ENCODE peak calls at places on chromosome 2, in five cellular contexts. One of them, this sample, is unnamed.
A peak's percentile ranks its signal among the peaks of the same experiment; 100 is the strongest.

GRCh38 chr2:99153921-99154604 is 679 bp downstream of the TSGA10 start:
- DNase-seq in aorta: peak; percentile 72
- DNase-seq in PC-3: peak; percentile 18
- DNase-seq in adrenal gland: peak; percentile 15
- DNase-seq in tibial artery: no peak
- DNase-seq in this sample: no peak

GRCh38 chr2:62814132-62814531 is 108.6 kb downstream of the EHBP1 start:
- DNase-seq in aorta: no peak
- DNase-seq in adrenal gland: peak; percentile 45
- DNase-seq in tibial artery: no peak
- DNase-seq in PC-3: no peak
- DNase-seq in this sample: no peak

GRCh38 chr2:234500394-234501006 is 3.6 kb upstream of the ARL4C start:
- DNase-seq in PC-3: peak; percentile 66
- DNase-seq in adrenal gland: peak; percentile 45
- DNase-seq in tibial artery: peak; percentile 43
- DNase-seq in aorta: no peak
- DNase-seq in this sample: peak; percentile 54

GRCh38 chr2:16652296-16653082 is 13.1 kb downstream of the CYRIA start:
- DNase-seq in aorta: no peak
- DNase-seq in tibial artery: no peak
- DNase-seq in PC-3: no peak
- DNase-seq in adrenal gland: no peak
- DNase-seq in this sample: peak; percentile 85

GRCh38 chr2:161625314-161625919 is 1.2 kb downstream of the SLC4A10 start:
- DNase-seq in PC-3: no peak
- DNase-seq in tibial artery: no peak
- DNase-seq in aorta: peak; percentile 35
- DNase-seq in adrenal gland: no peak
- DNase-seq in this sample: no peak

GRCh38 chr2:154762638-154763037 is 64.1 kb downstream of the KCNJ3 start:
- DNase-seq in PC-3: no peak
- DNase-seq in tibial artery: no peak
- DNase-seq in aorta: no peak
- DNase-seq in adrenal gland: no peak
- DNase-seq in this sample: no peak

GRCh38 chr2:119249855-119250775 is 26.5 kb downstream of the STEAP3 start:
- DNase-seq in PC-3: no peak
- DNase-seq in aorta: peak; percentile 61
- DNase-seq in tibial artery: no peak
- DNase-seq in adrenal gland: no peak
- DNase-seq in this sample: no peak

GRCh38 chr2:188701836-188702235 is 272.3 kb upstream of the COL3A1 start:
- DNase-seq in tibial artery: no peak
- DNase-seq in adrenal gland: no peak
- DNase-seq in PC-3: peak; percentile 42
- DNase-seq in aorta: no peak
- DNase-seq in this sample: no peak

GRCh38 chr2:38601463-38602135 is 1.1 kb downstream of the HNRNPLL start:
- DNase-seq in PC-3: peak; percentile 45
- DNase-seq in adrenal gland: no peak
- DNase-seq in tibial artery: no peak
- DNase-seq in aorta: no peak
- DNase-seq in this sample: no peak

GRCh38 chr2:8888963-8889362 is 51.5 kb upstream of the KIDINS220 start:
- DNase-seq in aorta: no peak
- DNase-seq in adrenal gland: no peak
- DNase-seq in PC-3: no peak
- DNase-seq in tibial artery: no peak
- DNase-seq in this sample: no peak

GRCh38 chr2:8892149-8892548 is 54.7 kb upstream of the KIDINS220 start:
- DNase-seq in PC-3: no peak
- DNase-seq in aorta: no peak
- DNase-seq in tibial artery: no peak
- DNase-seq in adrenal gland: no peak
- DNase-seq in this sample: no peak

GRCh38 chr2:8893474-8893873 is 56.1 kb upstream of the KIDINS220 start:
- DNase-seq in tibial artery: no peak
- DNase-seq in adrenal gland: no peak
- DNase-seq in aorta: no peak
- DNase-seq in PC-3: no peak
- DNase-seq in this sample: no peak

GRCh38 chr2:8889978-8890377 is 52.6 kb upstream of the KIDINS220 start:
- DNase-seq in adrenal gland: no peak
- DNase-seq in aorta: no peak
- DNase-seq in PC-3: peak; percentile 33
- DNase-seq in tibial artery: no peak
- DNase-seq in this sample: no peak

GRCh38 chr2:8893978-8894820 is 56.8 kb upstream of the KIDINS220 start:
- DNase-seq in aorta: no peak
- DNase-seq in adrenal gland: no peak
- DNase-seq in PC-3: no peak
- DNase-seq in tibial artery: no peak
- DNase-seq in this sample: no peak
- H3K27ac ChIP-seq in aorta: no peak overlapping the region
- H3K27ac ChIP-seq in adrenal gland: no peak overlapping the region
- H3K27ac ChIP-seq in PC-3: no peak overlapping the region
- H3K27ac ChIP-seq in tibial artery: no peak overlapping the region
- H3K27ac ChIP-seq in this sample: no peak overlapping the region

GRCh38 chr2:220662415-220662814 is 909.7 kb downstream of the EPHA4 start:
- DNase-seq in tibial artery: no peak
- DNase-seq in PC-3: no peak
- DNase-seq in adrenal gland: no peak
- DNase-seq in aorta: no peak
- DNase-seq in this sample: no peak
- H3K4me3 ChIP-seq in tibial artery: no peak overlapping the region
- H3K4me3 ChIP-seq in PC-3: no peak overlapping the region
- H3K4me3 ChIP-seq in adrenal gland: no peak overlapping the region
- H3K4me3 ChIP-seq in aorta: no peak overlapping the region
- H3K4me3 ChIP-seq in this sample: no peak overlapping the region

DNA sequence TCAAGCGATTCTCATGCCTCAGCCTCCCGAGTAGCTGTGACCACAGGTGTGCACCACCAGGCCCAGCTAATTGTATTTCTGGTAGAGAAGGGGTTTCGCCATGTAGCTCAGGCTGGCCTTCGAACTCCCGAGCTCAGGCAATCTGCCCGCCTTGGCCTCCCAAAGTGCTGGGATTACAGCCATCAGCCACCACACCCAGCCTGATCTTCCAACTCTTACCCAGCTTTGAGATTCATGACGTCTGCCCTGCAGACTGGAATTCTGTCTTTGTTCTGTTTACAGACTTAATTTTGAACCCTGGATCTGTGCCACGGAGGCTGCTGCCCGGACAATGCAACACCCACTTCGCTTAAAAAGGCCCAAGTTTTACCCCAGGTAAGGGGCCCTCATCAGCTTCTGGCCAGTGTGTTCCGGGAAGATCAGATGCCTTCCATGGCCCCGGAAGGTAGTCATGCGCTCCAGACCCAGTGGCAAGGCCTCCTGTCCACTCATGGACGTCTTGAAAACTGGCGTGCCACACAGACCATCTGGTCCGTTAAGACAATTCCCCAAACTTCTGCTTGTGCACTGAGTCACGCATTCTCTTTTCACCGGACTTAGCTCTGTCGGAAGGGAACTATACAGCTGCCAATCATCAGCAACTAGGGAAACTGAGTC is 5.5 kb downstream of the PXDN start:
- DNase-seq in tibial artery: no peak
- DNase-seq in aorta: peak; percentile 72
- DNase-seq in adrenal gland: no peak
- DNase-seq in PC-3: no peak
- DNase-seq in this sample: no peak
- H3K4me1 ChIP-seq in tibial artery: peaks cover 57% of the 10 kb centered on the region
- H3K4me1 ChIP-seq in aorta: no peaks in the 10 kb centered on the region
- H3K4me1 ChIP-seq in adrenal gland: no peaks in the 10 kb centered on the region
- H3K4me1 ChIP-seq in PC-3: peaks cover 61% of the 10 kb centered on the region
- H3K4me1 ChIP-seq in this sample: peaks cover 32% of the 10 kb centered on the region

GRCh38 chr2:219561179-219562048 is 9.9 kb downstream of the OBSL1 start:
- DNase-seq in PC-3: no peak
- DNase-seq in aorta: peak; percentile 58
- DNase-seq in adrenal gland: no peak
- DNase-seq in tibial artery: no peak
- DNase-seq in this sample: peak; percentile 86
- H3K27ac ChIP-seq in PC-3: no peak overlapping the region
- H3K27ac ChIP-seq in aorta: no peak overlapping the region
- H3K27ac ChIP-seq in adrenal gland: no peak overlapping the region
- H3K27ac ChIP-seq in tibial artery: no peak overlapping the region
- H3K27ac ChIP-seq in this sample: peak overlapping the region; percentile 85

GRCh38 chr2:179264238-179265081 is at the start of gene SESTD1:
- DNase-seq in aorta: peak; percentile 93
- DNase-seq in adrenal gland: peak; percentile 74
- DNase-seq in tibial artery: peak; percentile 60
- DNase-seq in PC-3: peak; percentile 46
- DNase-seq in this sample: peak; percentile 75
- H3K4me3 ChIP-seq in aorta: peak within 1 kb of the TSS; percentile 99
- H3K4me3 ChIP-seq in adrenal gland: peak within 1 kb of the TSS; percentile 95
- H3K4me3 ChIP-seq in tibial artery: peak within 1 kb of the TSS; percentile 64
- H3K4me3 ChIP-seq in PC-3: peak within 1 kb of the TSS; percentile 95
- H3K4me3 ChIP-seq in this sample: peak within 1 kb of the TSS; percentile 97

GRCh38 chr2:120761164-120761861 is 25.6 kb downstream of the GLI2 start:
- DNase-seq in PC-3: no peak
- DNase-seq in aorta: peak; percentile 61
- DNase-seq in tibial artery: peak; percentile 22
- DNase-seq in adrenal gland: peak; percentile 3
- DNase-seq in this sample: no peak
- H3K4me1 ChIP-seq in PC-3: no peaks in the 10 kb centered on the region
- H3K4me1 ChIP-seq in aorta: no peaks in the 10 kb centered on the region
- H3K4me1 ChIP-seq in tibial artery: peaks cover 70% of the 10 kb centered on the region
- H3K4me1 ChIP-seq in adrenal gland: no peaks in the 10 kb centered on the region
- H3K4me1 ChIP-seq in this sample: peaks cover 18% of the 10 kb centered on the region

DNA sequence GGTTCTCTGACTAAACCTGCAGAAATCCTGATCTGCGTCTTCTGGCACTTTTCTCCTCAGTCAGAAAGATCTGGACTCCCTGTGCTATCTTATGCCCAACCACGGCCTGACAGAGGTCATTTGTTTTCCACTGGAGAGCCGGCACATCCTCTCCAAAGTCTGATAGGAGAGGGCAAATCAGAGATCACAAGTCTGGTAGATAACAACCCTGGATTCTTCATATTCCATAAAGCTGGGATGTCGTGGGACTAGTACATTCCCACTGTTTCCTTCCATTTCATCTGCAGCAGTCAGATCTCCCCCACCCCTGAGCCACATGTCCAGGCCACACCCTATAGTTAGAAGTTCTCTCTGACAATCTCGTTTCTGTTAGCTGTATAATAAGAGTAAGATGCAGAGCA is 157.0 kb downstream of the MGAT5 start:
- DNase-seq in tibial artery: no peak
- DNase-seq in adrenal gland: peak; percentile 38
- DNase-seq in PC-3: no peak
- DNase-seq in aorta: no peak
- DNase-seq in this sample: no peak
- H3K27ac ChIP-seq in tibial artery: no peak overlapping the region
- H3K27ac ChIP-seq in adrenal gland: no peak overlapping the region
- H3K27ac ChIP-seq in PC-3: no peak overlapping the region
- H3K27ac ChIP-seq in aorta: no peak overlapping the region
- H3K27ac ChIP-seq in this sample: peak overlapping the region; percentile 59

GRCh38 chr2:196591621-196592022 is 47.9 kb upstream of the CCDC150 start:
- DNase-seq in adrenal gland: no peak
- DNase-seq in tibial artery: no peak
- DNase-seq in PC-3: no peak
- DNase-seq in aorta: no peak
- DNase-seq in this sample: peak; percentile 17

GRCh38 chr2:196591004-196591403 is 48.5 kb upstream of the CCDC150 start:
- DNase-seq in adrenal gland: no peak
- DNase-seq in aorta: no peak
- DNase-seq in PC-3: no peak
- DNase-seq in tibial artery: no peak
- DNase-seq in this sample: no peak

GRCh38 chr2:196592331-196592911 is 47.1 kb upstream of the CCDC150 start:
- DNase-seq in PC-3: peak; percentile 38
- DNase-seq in tibial artery: no peak
- DNase-seq in adrenal gland: peak; percentile 6
- DNase-seq in aorta: peak; percentile 76
- DNase-seq in this sample: peak; percentile 40

GRCh38 chr2:196592912-196593881 is 46.3 kb upstream of the CCDC150 start:
- DNase-seq in aorta: peak; percentile 84
- DNase-seq in adrenal gland: peak; percentile 12
- DNase-seq in tibial artery: no peak
- DNase-seq in PC-3: peak; percentile 25
- DNase-seq in this sample: peak; percentile 61

DNA sequence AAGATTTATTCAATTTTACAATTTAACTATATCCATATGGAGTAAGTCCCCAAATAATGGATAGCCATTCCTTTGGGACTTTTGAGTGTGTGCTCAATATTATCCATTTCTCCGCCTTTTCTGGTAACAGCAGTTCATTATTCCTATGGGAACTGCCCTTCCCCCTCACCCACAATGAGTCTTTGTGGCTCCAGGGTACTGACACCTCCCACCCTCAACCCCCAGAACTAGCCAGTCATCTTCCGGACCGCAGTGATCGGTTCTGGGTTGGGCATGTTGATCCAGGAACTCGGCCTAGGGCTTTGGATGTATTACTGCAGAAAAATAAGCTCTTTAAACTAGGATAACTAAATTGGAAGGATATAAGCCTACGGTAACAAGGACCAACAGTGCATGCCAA is 45.4 kb upstream of the CCDC150 start:
- DNase-seq in PC-3: no peak
- DNase-seq in aorta: no peak
- DNase-seq in adrenal gland: no peak
- DNase-seq in tibial artery: no peak
- DNase-seq in this sample: no peak
- H3K4me3 ChIP-seq in PC-3: no peak overlapping the region
- H3K4me3 ChIP-seq in aorta: no peak overlapping the region
- H3K4me3 ChIP-seq in adrenal gland: no peak overlapping the region
- H3K4me3 ChIP-seq in tibial artery: no peak overlapping the region
- H3K4me3 ChIP-seq in this sample: no peak overlapping the region

This sample was measured in SJCRH30.